ENCODE peak calls at places on chromosomes 4 and X, in seven cellular contexts. One of them, this sample, is unnamed.

GRCh38 chr4:87317527-87317926 is 5.2 kb downstream of the HSD17B13 start:
- DNase-seq in psoas muscle: no peak
- DNase-seq in fibroblast of lung: peak; percentile 32
- DNase-seq in BE2C: peak; percentile 21
- DNase-seq in WERI-Rb-1: no peak
- DNase-seq in MCF 10A: peak; percentile 77
- DNase-seq in AG04450: no peak
- DNase-seq in this sample: no peak

GRCh38 chr4:77599378-77599777 is 6.2 kb upstream of the CXCL13 start:
- DNase-seq in psoas muscle: no peak
- DNase-seq in BE2C: peak; percentile 26
- DNase-seq in WERI-Rb-1: peak; percentile 26
- DNase-seq in fibroblast of lung: peak; percentile 60
- DNase-seq in AG04450: no peak
- DNase-seq in MCF 10A: peak; percentile 72
- DNase-seq in this sample: no peak

GRCh38 chrX:1529756-1530155 is 7.2 kb downstream of the P2RY8 start:
- DNase-seq in MCF 10A: no peak
- DNase-seq in WERI-Rb-1: no peak
- DNase-seq in fibroblast of lung: no peak
- DNase-seq in psoas muscle: no peak
- DNase-seq in BE2C: no peak
- DNase-seq in AG04450: no peak
- DNase-seq in this sample: no peak

GRCh38 chrX:119045884-119046283 is 26.9 kb upstream of the CT47C1 start:
- DNase-seq in fibroblast of lung: no peak
- DNase-seq in MCF 10A: no peak
- DNase-seq in WERI-Rb-1: no peak
- DNase-seq in psoas muscle: no peak
- DNase-seq in AG04450: no peak
- DNase-seq in BE2C: no peak
- DNase-seq in this sample: no peak

GRCh38 chr4:16140520-16141249 is 56.9 kb upstream of the PROM1 start:
- DNase-seq in fibroblast of lung: peak; percentile 73
- DNase-seq in WERI-Rb-1: no peak
- DNase-seq in BE2C: no peak
- DNase-seq in AG04450: peak; percentile 29
- DNase-seq in psoas muscle: no peak
- DNase-seq in MCF 10A: peak; percentile 97
- DNase-seq in this sample: no peak

GRCh38 chrX:3699841-3700381 is 13.5 kb downstream of the PRKX start:
- DNase-seq in psoas muscle: no peak
- DNase-seq in BE2C: no peak
- DNase-seq in MCF 10A: no peak
- DNase-seq in WERI-Rb-1: no peak
- DNase-seq in AG04450: no peak
- DNase-seq in fibroblast of lung: no peak
- DNase-seq in this sample: no peak

GRCh38 chr4:42119916-42120315 is 32.5 kb downstream of the BEND4 start:
- DNase-seq in psoas muscle: no peak
- DNase-seq in AG04450: no peak
- DNase-seq in BE2C: no peak
- DNase-seq in WERI-Rb-1: no peak
- DNase-seq in fibroblast of lung: no peak
- DNase-seq in MCF 10A: no peak
- DNase-seq in this sample: no peak

GRCh38 chrX:125090046-125090445 is 229.6 kb upstream of the TEX13C start:
- DNase-seq in MCF 10A: peak; percentile 47
- DNase-seq in fibroblast of lung: no peak
- DNase-seq in WERI-Rb-1: no peak
- DNase-seq in psoas muscle: no peak
- DNase-seq in AG04450: no peak
- DNase-seq in BE2C: no peak
- DNase-seq in this sample: no peak

GRCh38 chr4:107862658-107863057 is 37.9 kb downstream of the SGMS2 start:
- DNase-seq in fibroblast of lung: peak; percentile 37
- DNase-seq in AG04450: no peak
- DNase-seq in WERI-Rb-1: no peak
- DNase-seq in MCF 10A: peak; percentile 96
- DNase-seq in psoas muscle: no peak
- DNase-seq in BE2C: no peak
- DNase-seq in this sample: no peak

GRCh38 chr4:36771411-36772153 is 473.0 kb upstream of the NWD2 start:
- DNase-seq in BE2C: no peak
- DNase-seq in WERI-Rb-1: no peak
- DNase-seq in AG04450: no peak
- DNase-seq in fibroblast of lung: no peak
- DNase-seq in psoas muscle: no peak
- DNase-seq in MCF 10A: no peak
- DNase-seq in this sample: no peak

GRCh38 chr4:141371206-141371605 is 150.5 kb downstream of the ZNF330 start:
- DNase-seq in psoas muscle: no peak
- DNase-seq in AG04450: no peak
- DNase-seq in fibroblast of lung: no peak
- DNase-seq in MCF 10A: no peak
- DNase-seq in WERI-Rb-1: no peak
- DNase-seq in BE2C: no peak
- DNase-seq in this sample: no peak

GRCh38 chr4:67593741-67594175 is 35.2 kb downstream of the STAP1 start:
- DNase-seq in WERI-Rb-1: no peak
- DNase-seq in fibroblast of lung: peak; percentile 12
- DNase-seq in AG04450: no peak
- DNase-seq in BE2C: no peak
- DNase-seq in psoas muscle: no peak
- DNase-seq in MCF 10A: peak; percentile 31
- DNase-seq in this sample: no peak

GRCh38 chr4:186930024-186930423 is 206.4 kb upstream of the FAT1 start:
- DNase-seq in AG04450: no peak
- DNase-seq in MCF 10A: no peak
- DNase-seq in fibroblast of lung: no peak
- DNase-seq in BE2C: no peak
- DNase-seq in WERI-Rb-1: no peak
- DNase-seq in psoas muscle: no peak
- DNase-seq in this sample: no peak

GRCh38 chr4:1593038-1593417 is 91.1 kb downstream of the FAM53A start:
- DNase-seq in psoas muscle: peak; percentile 39
- DNase-seq in WERI-Rb-1: no peak
- DNase-seq in MCF 10A: no peak
- DNase-seq in BE2C: peak; percentile 8
- DNase-seq in AG04450: no peak
- DNase-seq in fibroblast of lung: no peak
- DNase-seq in this sample: no peak

GRCh38 chr4:165288639-165289428 is 38.6 kb upstream of the MSMO1 start:
- DNase-seq in WERI-Rb-1: no peak
- DNase-seq in AG04450: peak; percentile 16
- DNase-seq in MCF 10A: peak; percentile 69
- DNase-seq in psoas muscle: no peak
- DNase-seq in fibroblast of lung: peak; percentile 85
- DNase-seq in BE2C: no peak
- DNase-seq in this sample: no peak

GRCh38 chr4:11471613-11472012 is 42.9 kb upstream of the HS3ST1 start:
- DNase-seq in BE2C: no peak
- DNase-seq in WERI-Rb-1: no peak
- DNase-seq in fibroblast of lung: no peak
- DNase-seq in psoas muscle: no peak
- DNase-seq in AG04450: no peak
- DNase-seq in MCF 10A: no peak
- DNase-seq in this sample: no peak

GRCh38 chr4:56786955-56787354 is 34.5 kb downstream of the SPINK2 start:
- DNase-seq in fibroblast of lung: peak; percentile 90
- DNase-seq in AG04450: peak; percentile 87
- DNase-seq in psoas muscle: peak; percentile 57
- DNase-seq in MCF 10A: peak; percentile 59
- DNase-seq in WERI-Rb-1: peak; percentile 86
- DNase-seq in BE2C: peak; percentile 8
- DNase-seq in this sample: no peak

DNA sequence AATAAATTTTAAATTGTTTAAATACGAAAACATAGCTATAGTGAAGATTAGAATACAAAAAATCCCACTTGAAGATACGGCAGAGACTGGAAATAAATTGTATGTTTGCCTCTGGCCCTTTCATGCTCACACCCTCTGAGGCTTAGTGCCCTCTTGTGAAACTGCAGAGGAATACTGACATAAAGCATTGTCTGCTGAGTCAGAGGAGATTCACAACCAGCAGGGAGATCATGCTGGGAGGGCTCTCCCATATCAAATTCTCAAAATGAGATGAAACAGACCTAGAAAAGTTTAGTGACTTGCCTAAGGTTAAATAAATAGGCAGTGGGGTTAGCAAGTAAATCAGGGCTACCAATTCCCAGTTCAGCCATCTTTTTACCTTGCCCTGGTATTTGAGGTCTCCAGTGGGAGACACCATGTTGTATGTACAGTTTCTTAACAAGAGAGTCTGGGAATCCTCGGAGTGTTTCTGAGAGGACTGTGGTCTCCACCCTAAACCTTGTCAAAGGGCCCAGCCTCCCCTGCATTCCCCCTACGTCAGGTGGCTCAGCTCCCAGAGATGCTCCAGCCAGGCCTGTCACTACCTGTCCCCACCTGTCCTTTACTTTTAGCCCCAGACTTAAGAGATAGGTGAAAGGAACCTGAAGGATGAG is 581.4 kb upstream of the DIPK2B start:
- DNase-seq in psoas muscle: no peak
- DNase-seq in fibroblast of lung: peak; percentile 79
- DNase-seq in BE2C: no peak
- DNase-seq in WERI-Rb-1: no peak
- DNase-seq in AG04450: peak; percentile 39
- DNase-seq in MCF 10A: peak; percentile 71
- DNase-seq in this sample: no peak
- TF ChIP-seq CTCF in psoas muscle: peak; percentile 9
- TF ChIP-seq CTCF in fibroblast of lung: peak; percentile 34
- TF ChIP-seq CTCF in BE2C: no peak
- TF ChIP-seq CTCF in WERI-Rb-1: no peak
- TF ChIP-seq CTCF in AG04450: peak; percentile 30
- TF ChIP-seq CTCF in MCF 10A: peak; percentile 16
- TF ChIP-seq CTCF in this sample: no peak

DNA sequence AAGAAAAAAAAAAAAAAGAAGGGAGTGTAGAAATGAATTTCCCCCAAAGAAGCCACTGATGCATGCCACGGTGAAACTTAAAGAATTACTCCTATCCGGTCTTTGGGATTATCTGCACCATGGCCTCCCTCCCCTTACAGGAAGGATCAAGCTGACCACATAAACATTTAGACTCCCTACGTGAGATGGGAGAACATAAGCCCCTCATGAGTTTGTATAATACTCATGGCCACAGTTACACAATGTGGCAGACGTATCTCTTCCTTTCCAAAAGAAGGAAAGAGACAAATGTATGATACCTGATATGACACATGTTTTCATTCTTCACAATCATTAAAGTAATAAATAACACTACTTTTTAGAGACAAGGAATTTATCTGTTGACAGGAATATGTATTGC is 3.3 kb upstream of the PTTG2 start:
- DNase-seq in BE2C: no peak
- DNase-seq in WERI-Rb-1: no peak
- DNase-seq in AG04450: no peak
- DNase-seq in psoas muscle: no peak
- DNase-seq in MCF 10A: no peak
- DNase-seq in fibroblast of lung: no peak
- DNase-seq in this sample: no peak
- TF ChIP-seq CTCF in BE2C: no peak
- TF ChIP-seq CTCF in WERI-Rb-1: no peak
- TF ChIP-seq CTCF in AG04450: no peak
- TF ChIP-seq CTCF in psoas muscle: no peak
- TF ChIP-seq CTCF in MCF 10A: no peak
- TF ChIP-seq CTCF in fibroblast of lung: no peak
- TF ChIP-seq CTCF in this sample: no peak

GRCh38 chrX:47158131-47158530 is 13.1 kb downstream of the RBM10 start:
- DNase-seq in WERI-Rb-1: no peak
- DNase-seq in psoas muscle: no peak
- DNase-seq in MCF 10A: no peak
- DNase-seq in AG04450: no peak
- DNase-seq in BE2C: no peak
- DNase-seq in fibroblast of lung: no peak
- DNase-seq in this sample: no peak
- TF ChIP-seq CTCF in WERI-Rb-1: peak; percentile 25
- TF ChIP-seq CTCF in psoas muscle: no peak
- TF ChIP-seq CTCF in MCF 10A: no peak
- TF ChIP-seq CTCF in AG04450: no peak
- TF ChIP-seq CTCF in BE2C: no peak
- TF ChIP-seq CTCF in fibroblast of lung: no peak
- TF ChIP-seq CTCF in this sample: no peak

DNA sequence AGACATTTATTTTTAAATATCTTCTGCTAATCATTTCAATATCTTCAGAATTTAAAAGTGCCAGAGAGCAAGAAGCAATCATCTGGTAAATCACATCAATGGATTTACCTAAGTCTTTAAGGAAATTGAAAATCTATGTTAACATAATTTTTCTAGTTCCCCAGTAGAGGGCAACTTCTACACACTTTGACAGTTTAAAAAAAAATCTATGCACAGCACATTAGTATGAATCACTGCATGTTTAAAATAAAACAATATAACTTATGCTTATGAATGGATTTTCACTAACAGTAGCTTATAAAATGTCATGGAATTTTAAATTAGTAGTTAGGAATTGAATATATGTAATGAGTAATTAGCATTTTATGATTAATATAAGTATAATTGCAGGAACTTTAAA is 126.5 kb downstream of the REELD1 start:
- DNase-seq in AG04450: no peak
- DNase-seq in BE2C: no peak
- DNase-seq in MCF 10A: peak; percentile 33
- DNase-seq in fibroblast of lung: peak; percentile 59
- DNase-seq in WERI-Rb-1: no peak
- DNase-seq in psoas muscle: no peak
- DNase-seq in this sample: no peak
- TF ChIP-seq CTCF in AG04450: peak; percentile 66
- TF ChIP-seq CTCF in BE2C: peak; percentile 39
- TF ChIP-seq CTCF in MCF 10A: peak; percentile 38
- TF ChIP-seq CTCF in fibroblast of lung: peak; percentile 45
- TF ChIP-seq CTCF in WERI-Rb-1: peak; percentile 30
- TF ChIP-seq CTCF in psoas muscle: peak; percentile 38
- TF ChIP-seq CTCF in this sample: no peak

GRCh38 chrX:10769165-10769564 is 148.8 kb upstream of the MID1 start:
- DNase-seq in WERI-Rb-1: no peak
- DNase-seq in BE2C: no peak
- DNase-seq in AG04450: no peak
- DNase-seq in MCF 10A: peak; percentile 39
- DNase-seq in psoas muscle: no peak
- DNase-seq in fibroblast of lung: peak; percentile 49
- DNase-seq in this sample: no peak
- TF ChIP-seq CTCF in WERI-Rb-1: peak; percentile 55
- TF ChIP-seq CTCF in BE2C: peak; percentile 61
- TF ChIP-seq CTCF in AG04450: peak; percentile 54
- TF ChIP-seq CTCF in MCF 10A: peak; percentile 49
- TF ChIP-seq CTCF in psoas muscle: peak; percentile 44
- TF ChIP-seq CTCF in fibroblast of lung: peak; percentile 48
- TF ChIP-seq CTCF in this sample: no peak

DNA sequence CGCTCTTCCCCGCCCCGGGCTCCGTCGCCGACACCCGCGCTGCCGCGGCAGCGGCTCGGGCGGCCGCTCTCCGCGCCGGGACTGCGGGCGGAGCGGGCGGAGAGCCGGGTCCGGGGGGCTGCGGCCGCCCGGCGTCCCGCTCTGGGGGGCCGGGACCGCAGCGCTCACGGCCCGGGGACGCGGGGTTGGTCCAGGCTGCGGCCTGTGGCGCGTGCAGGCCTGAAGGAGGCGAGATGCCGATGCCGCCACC is 492 bp downstream of the GALNT7 start:
- DNase-seq in MCF 10A: no peak
- DNase-seq in psoas muscle: no peak
- DNase-seq in AG04450: no peak
- DNase-seq in BE2C: no peak
- DNase-seq in fibroblast of lung: no peak
- DNase-seq in WERI-Rb-1: no peak
- DNase-seq in this sample: no peak
- TF ChIP-seq CTCF in MCF 10A: no peak
- TF ChIP-seq CTCF in psoas muscle: no peak
- TF ChIP-seq CTCF in AG04450: peak; percentile 2
- TF ChIP-seq CTCF in BE2C: no peak
- TF ChIP-seq CTCF in fibroblast of lung: no peak
- TF ChIP-seq CTCF in WERI-Rb-1: no peak
- TF ChIP-seq CTCF in this sample: no peak

This sample was measured in omental fat pad.